ENCODE peak calls at places on chromosome 2, in ten cellular contexts. One of them, this sample, is unnamed.

GRCh38 chr2:238143239-238143951 is 4.9 kb downstream of the KLHL30 start:
- DNase-seq in thyroid gland: no peak
- DNase-seq in testis: no peak
- DNase-seq in breast epithelium: no peak
- DNase-seq in K562: no peak
- DNase-seq in Peyer's patch: no peak
- DNase-seq in sigmoid colon: no peak
- DNase-seq in lower leg skin: no peak
- DNase-seq in spleen: no peak
- DNase-seq in endothelial cell of umbilical vein: no peak
- DNase-seq in this sample: no peak

GRCh38 chr2:193973781-193974180 is 1683.2 kb upstream of the SLC39A10 start:
- DNase-seq in thyroid gland: no peak
- DNase-seq in testis: no peak
- DNase-seq in breast epithelium: no peak
- DNase-seq in K562: no peak
- DNase-seq in Peyer's patch: no peak
- DNase-seq in sigmoid colon: no peak
- DNase-seq in lower leg skin: no peak
- DNase-seq in spleen: no peak
- DNase-seq in endothelial cell of umbilical vein: no peak
- DNase-seq in this sample: no peak

GRCh38 chr2:111665551-111666116 is 218.4 kb downstream of the ANAPC1 start:
- DNase-seq in thyroid gland: no peak
- DNase-seq in testis: no peak
- DNase-seq in breast epithelium: no peak
- DNase-seq in K562: peak
- DNase-seq in Peyer's patch: no peak
- DNase-seq in sigmoid colon: no peak
- DNase-seq in lower leg skin: peak
- DNase-seq in spleen: no peak
- DNase-seq in endothelial cell of umbilical vein: no peak
- DNase-seq in this sample: no peak

GRCh38 chr2:147232225-147232669 is 612.6 kb upstream of the ACVR2A start:
- DNase-seq in thyroid gland: no peak
- DNase-seq in testis: no peak
- DNase-seq in breast epithelium: no peak
- DNase-seq in K562: no peak
- DNase-seq in Peyer's patch: no peak
- DNase-seq in sigmoid colon: no peak
- DNase-seq in lower leg skin: no peak
- DNase-seq in spleen: no peak
- DNase-seq in endothelial cell of umbilical vein: no peak
- DNase-seq in this sample: no peak

GRCh38 chr2:169366066-169366465 is 3.7 kb upstream of the LRP2 start:
- DNase-seq in thyroid gland: no peak
- DNase-seq in testis: no peak
- DNase-seq in breast epithelium: no peak
- DNase-seq in K562: no peak
- DNase-seq in Peyer's patch: no peak
- DNase-seq in sigmoid colon: no peak
- DNase-seq in lower leg skin: no peak
- DNase-seq in spleen: no peak
- DNase-seq in endothelial cell of umbilical vein: no peak
- DNase-seq in this sample: no peak

GRCh38 chr2:25712455-25712854 is 39.1 kb upstream of the DTNB start:
- DNase-seq in thyroid gland: no peak
- DNase-seq in testis: no peak
- DNase-seq in breast epithelium: no peak
- DNase-seq in K562: no peak
- DNase-seq in Peyer's patch: no peak
- DNase-seq in sigmoid colon: no peak
- DNase-seq in lower leg skin: no peak
- DNase-seq in spleen: no peak
- DNase-seq in endothelial cell of umbilical vein: no peak
- DNase-seq in this sample: no peak

GRCh38 chr2:20588918-20589871 is 61.7 kb downstream of the HS1BP3 start:
- DNase-seq in thyroid gland: no peak
- DNase-seq in testis: no peak
- DNase-seq in breast epithelium: peak
- DNase-seq in K562: no peak
- DNase-seq in Peyer's patch: peak
- DNase-seq in sigmoid colon: peak
- DNase-seq in lower leg skin: no peak
- DNase-seq in spleen: peak
- DNase-seq in endothelial cell of umbilical vein: no peak
- DNase-seq in this sample: no peak

GRCh38 chr2:128660836-128661235 is 342.2 kb upstream of the HS6ST1 start:
- DNase-seq in thyroid gland: no peak
- DNase-seq in testis: no peak
- DNase-seq in breast epithelium: no peak
- DNase-seq in K562: no peak
- DNase-seq in Peyer's patch: peak
- DNase-seq in sigmoid colon: no peak
- DNase-seq in lower leg skin: no peak
- DNase-seq in spleen: peak
- DNase-seq in endothelial cell of umbilical vein: no peak
- DNase-seq in this sample: no peak

GRCh38 chr2:10931710-10932255 is 20.0 kb downstream of the KCNF1 start:
- DNase-seq in thyroid gland: peak
- DNase-seq in testis: no peak
- DNase-seq in breast epithelium: no peak
- DNase-seq in K562: no peak
- DNase-seq in Peyer's patch: no peak
- DNase-seq in sigmoid colon: no peak
- DNase-seq in lower leg skin: no peak
- DNase-seq in spleen: peak
- DNase-seq in endothelial cell of umbilical vein: peak
- DNase-seq in this sample: no peak

GRCh38 chr2:24972315-24972958 is 682 bp upstream of the DNAJC27 start:
- DNase-seq in thyroid gland: peak
- DNase-seq in testis: peak
- DNase-seq in breast epithelium: no peak
- DNase-seq in K562: peak
- DNase-seq in Peyer's patch: peak
- DNase-seq in sigmoid colon: peak
- DNase-seq in lower leg skin: peak
- DNase-seq in spleen: peak
- DNase-seq in endothelial cell of umbilical vein: peak
- DNase-seq in this sample: peak

GRCh38 chr2:27809761-27810241 is 38.3 kb downstream of the MRPL33 start:
- DNase-seq in thyroid gland: no peak
- DNase-seq in testis: no peak
- DNase-seq in breast epithelium: no peak
- DNase-seq in K562: no peak
- DNase-seq in Peyer's patch: no peak
- DNase-seq in sigmoid colon: no peak
- DNase-seq in lower leg skin: no peak
- DNase-seq in spleen: no peak
- DNase-seq in endothelial cell of umbilical vein: peak
- DNase-seq in this sample: no peak

GRCh38 chr2:166181813-166182154 is 54.0 kb upstream of the SCN1A start:
- DNase-seq in thyroid gland: no peak
- DNase-seq in testis: no peak
- DNase-seq in breast epithelium: no peak
- DNase-seq in K562: no peak
- DNase-seq in Peyer's patch: no peak
- DNase-seq in sigmoid colon: no peak
- DNase-seq in lower leg skin: no peak
- DNase-seq in spleen: no peak
- DNase-seq in endothelial cell of umbilical vein: no peak
- DNase-seq in this sample: no peak

GRCh38 chr2:166180951-166181812 is 53.4 kb upstream of the SCN1A start:
- DNase-seq in thyroid gland: peak
- DNase-seq in testis: peak
- DNase-seq in breast epithelium: peak
- DNase-seq in K562: peak
- DNase-seq in Peyer's patch: peak
- DNase-seq in sigmoid colon: no peak
- DNase-seq in lower leg skin: no peak
- DNase-seq in spleen: peak
- DNase-seq in endothelial cell of umbilical vein: peak
- DNase-seq in this sample: peak

GRCh38 chr2:166179201-166179600 is 51.4 kb upstream of the SCN1A start:
- DNase-seq in thyroid gland: no peak
- DNase-seq in testis: no peak
- DNase-seq in breast epithelium: no peak
- DNase-seq in K562: no peak
- DNase-seq in Peyer's patch: no peak
- DNase-seq in sigmoid colon: no peak
- DNase-seq in lower leg skin: no peak
- DNase-seq in spleen: no peak
- DNase-seq in endothelial cell of umbilical vein: peak
- DNase-seq in this sample: no peak

GRCh38 chr2:166184789-166185188 is 57.0 kb upstream of the SCN1A start:
- DNase-seq in thyroid gland: no peak
- DNase-seq in testis: no peak
- DNase-seq in breast epithelium: no peak
- DNase-seq in K562: no peak
- DNase-seq in Peyer's patch: no peak
- DNase-seq in sigmoid colon: no peak
- DNase-seq in lower leg skin: no peak
- DNase-seq in spleen: no peak
- DNase-seq in endothelial cell of umbilical vein: peak
- DNase-seq in this sample: no peak
- TF ChIP-seq POLR2A in thyroid gland: no peak
- TF ChIP-seq POLR2A in testis: no peak
- TF ChIP-seq POLR2A in breast epithelium: no peak
- TF ChIP-seq POLR2A in K562: no peak
- TF ChIP-seq POLR2A in Peyer's patch: no peak
- TF ChIP-seq POLR2A in sigmoid colon: no peak
- TF ChIP-seq POLR2A in lower leg skin: no peak
- TF ChIP-seq POLR2A in spleen: no peak
- TF ChIP-seq POLR2A in endothelial cell of umbilical vein: no peak
- TF ChIP-seq POLR2A in this sample: no peak

GRCh38 chr2:233446121-233446520 is 91.8 kb downstream of the DGKD start:
- DNase-seq in thyroid gland: no peak
- DNase-seq in testis: no peak
- DNase-seq in breast epithelium: no peak
- DNase-seq in K562: no peak
- DNase-seq in Peyer's patch: peak
- DNase-seq in sigmoid colon: no peak
- DNase-seq in lower leg skin: no peak
- DNase-seq in spleen: peak
- DNase-seq in endothelial cell of umbilical vein: no peak
- DNase-seq in this sample: no peak

GRCh38 chr2:233446616-233447305 is 92.5 kb downstream of the DGKD start:
- DNase-seq in thyroid gland: no peak
- DNase-seq in testis: no peak
- DNase-seq in breast epithelium: no peak
- DNase-seq in K562: no peak
- DNase-seq in Peyer's patch: peak
- DNase-seq in sigmoid colon: no peak
- DNase-seq in lower leg skin: no peak
- DNase-seq in spleen: peak
- DNase-seq in endothelial cell of umbilical vein: no peak
- DNase-seq in this sample: no peak

GRCh38 chr2:233445152-233445830 is 91.0 kb downstream of the DGKD start:
- DNase-seq in thyroid gland: no peak
- DNase-seq in testis: no peak
- DNase-seq in breast epithelium: no peak
- DNase-seq in K562: no peak
- DNase-seq in Peyer's patch: peak
- DNase-seq in sigmoid colon: peak
- DNase-seq in lower leg skin: no peak
- DNase-seq in spleen: peak
- DNase-seq in endothelial cell of umbilical vein: no peak
- DNase-seq in this sample: no peak

GRCh38 chr2:233443511-233444183 is 89.4 kb downstream of the DGKD start:
- DNase-seq in thyroid gland: peak
- DNase-seq in testis: peak
- DNase-seq in breast epithelium: peak
- DNase-seq in K562: peak
- DNase-seq in Peyer's patch: peak
- DNase-seq in sigmoid colon: peak
- DNase-seq in lower leg skin: peak
- DNase-seq in spleen: peak
- DNase-seq in endothelial cell of umbilical vein: peak
- DNase-seq in this sample: peak

GRCh38 chr2:233444501-233444900 is 90.2 kb downstream of the DGKD start:
- DNase-seq in thyroid gland: no peak
- DNase-seq in testis: no peak
- DNase-seq in breast epithelium: no peak
- DNase-seq in K562: no peak
- DNase-seq in Peyer's patch: peak
- DNase-seq in sigmoid colon: peak
- DNase-seq in lower leg skin: no peak
- DNase-seq in spleen: peak
- DNase-seq in endothelial cell of umbilical vein: no peak
- DNase-seq in this sample: no peak
- TF ChIP-seq POLR2A in thyroid gland: no peak
- TF ChIP-seq POLR2A in testis: no peak
- TF ChIP-seq POLR2A in breast epithelium: no peak
- TF ChIP-seq POLR2A in K562: no peak
- TF ChIP-seq POLR2A in Peyer's patch: no peak
- TF ChIP-seq POLR2A in sigmoid colon: no peak
- TF ChIP-seq POLR2A in lower leg skin: no peak
- TF ChIP-seq POLR2A in spleen: no peak
- TF ChIP-seq POLR2A in endothelial cell of umbilical vein: no peak
- TF ChIP-seq POLR2A in this sample: no peak

DNA sequence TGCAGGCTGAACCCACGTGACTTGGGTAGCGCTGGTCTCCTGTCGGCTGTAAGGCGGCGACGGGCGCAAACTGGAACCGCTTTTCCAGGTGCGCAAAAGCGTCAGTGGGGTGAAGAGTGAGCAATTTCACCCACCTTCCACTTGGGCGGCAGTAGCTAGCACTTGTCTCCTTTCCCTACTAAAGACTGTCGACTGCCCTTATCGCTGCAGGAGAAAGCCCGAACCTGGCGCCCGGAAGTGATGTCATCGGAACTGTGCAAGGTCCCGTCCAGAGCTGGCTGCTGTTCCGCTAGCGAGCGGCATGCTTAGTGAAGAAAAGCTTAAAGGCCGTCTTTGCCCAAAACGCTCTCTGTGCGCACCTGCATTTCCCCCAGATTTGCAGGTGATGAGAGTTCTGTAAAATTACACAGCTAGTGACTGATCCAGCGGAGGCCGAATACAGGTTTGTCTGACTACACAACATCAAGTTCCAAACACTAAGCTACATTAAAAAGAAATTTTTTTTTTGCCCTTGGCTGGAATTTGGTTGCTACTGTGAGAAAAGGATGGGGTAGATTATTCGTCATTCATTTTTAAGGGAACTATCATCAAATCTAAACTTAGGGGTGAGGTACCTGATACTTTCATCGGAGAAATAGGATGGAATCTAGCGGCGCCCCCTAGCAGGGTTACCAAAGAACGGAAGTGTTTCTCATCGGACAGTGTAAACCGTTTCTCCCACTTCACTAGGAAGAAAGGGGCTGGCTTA is at the start of gene OSGEPL1:
- DNase-seq in thyroid gland: peak
- DNase-seq in testis: peak
- DNase-seq in breast epithelium: peak
- DNase-seq in K562: peak
- DNase-seq in Peyer's patch: peak
- DNase-seq in sigmoid colon: peak
- DNase-seq in lower leg skin: peak
- DNase-seq in spleen: peak
- DNase-seq in endothelial cell of umbilical vein: peak
- DNase-seq in this sample: peak
- TF ChIP-seq POLR2A in thyroid gland: peak
- TF ChIP-seq POLR2A in testis: peak
- TF ChIP-seq POLR2A in breast epithelium: no peak
- TF ChIP-seq POLR2A in K562: peak
- TF ChIP-seq POLR2A in Peyer's patch: no peak
- TF ChIP-seq POLR2A in sigmoid colon: no peak
- TF ChIP-seq POLR2A in lower leg skin: no peak
- TF ChIP-seq POLR2A in spleen: no peak
- TF ChIP-seq POLR2A in endothelial cell of umbilical vein: peak
- TF ChIP-seq POLR2A in this sample: peak

GRCh38 chr2:179580378-179581146 is 280.9 kb downstream of the ZNF385B start:
- DNase-seq in thyroid gland: no peak
- DNase-seq in testis: no peak
- DNase-seq in breast epithelium: no peak
- DNase-seq in K562: no peak
- DNase-seq in Peyer's patch: no peak
- DNase-seq in sigmoid colon: no peak
- DNase-seq in lower leg skin: no peak
- DNase-seq in spleen: no peak
- DNase-seq in endothelial cell of umbilical vein: no peak
- DNase-seq in this sample: no peak
- TF ChIP-seq POLR2A in thyroid gland: no peak
- TF ChIP-seq POLR2A in testis: no peak
- TF ChIP-seq POLR2A in breast epithelium: no peak
- TF ChIP-seq POLR2A in K562: no peak
- TF ChIP-seq POLR2A in Peyer's patch: no peak
- TF ChIP-seq POLR2A in sigmoid colon: no peak
- TF ChIP-seq POLR2A in lower leg skin: no peak
- TF ChIP-seq POLR2A in spleen: no peak
- TF ChIP-seq POLR2A in endothelial cell of umbilical vein: no peak
- TF ChIP-seq POLR2A in this sample: no peak

This sample was measured in GM12891.